ENCODE peak calls at places on chromosomes 1 and 21, in ten cellular contexts. G is aorta; Z is A549; U is Panc1; L is lung; Y is IMR-90; V is CD4-positive, CD25-positive, alpha-beta regulatory T cell; C is heart left ventricle; H is PC-3; E is right lobe of liver. P is an unnamed sample. For H3K4me1, the result is how much of the 10 kb centered on the place peaks cover.

GRCh38 chr1:230849451-230850194 is 18.7 kb downstream of the C1orf198 start:
- ATAC-seq in U (peak), V (no peak), E (peak), C (peak), H (peak), Y (peak), L (peak), Z (peak), G (peak), P (peak)

GRCh38 chr1:23718482-23718881 is 24.8 kb upstream of the ELOA start:
- ATAC-seq in E (no peak), U (peak), Z (peak), C (peak), H (peak), G (no peak), L (no peak), Y (peak), V (no peak), P (no peak)

GRCh38 chr1:980602-981395 is 1.1 kb downstream of the PERM1 start:
- ATAC-seq in E (peak), H (no peak), G (no peak), Z (no peak), L (no peak), Y (no peak), V (no peak), C (peak), U (no peak), P (no peak)

GRCh38 chr1:197800379-197801110 is 25.3 kb upstream of the DENND1B start:
- ATAC-seq in Y (no peak), G (no peak), E (no peak), L (no peak), V (no peak), Z (no peak), H (no peak), C (no peak), U (no peak), P (no peak)

GRCh38 chr1:234562336-234562735 is 47.6 kb downstream of the IRF2BP2 start:
- ATAC-seq in V (no peak), U (no peak), E (peak), H (no peak), L (no peak), G (no peak), Y (no peak), C (peak), Z (no peak), P (no peak)

GRCh38 chr1:165668184-165668583 is 30.2 kb downstream of the ALDH9A1 start:
- ATAC-seq in L (no peak), G (no peak), V (no peak), Z (no peak), C (no peak), Y (no peak), E (no peak), U (no peak), H (no peak), P (no peak)

GRCh38 chr1:9606948-9607347 is 18.2 kb downstream of the TMEM201 start:
- ATAC-seq in E (no peak), L (no peak), Z (no peak), G (no peak), U (no peak), Y (no peak), V (no peak), H (no peak), C (peak), P (no peak)

GRCh38 chr1:33860671-33861070 is 3.2 kb upstream of the HMGB4 start:
- ATAC-seq in U (no peak), Z (no peak), C (no peak), G (no peak), L (no peak), V (no peak), Y (no peak), H (no peak), E (no peak), P (no peak)

GRCh38 chr1:10209590-10209904 is 823 bp upstream of the KIF1B start:
- ATAC-seq in G (no peak), Y (no peak), C (no peak), Z (peak), V (no peak), E (no peak), L (no peak), U (peak), H (no peak), P (no peak)

GRCh38 chr1:59814180-59814900 is 409 bp upstream of the HOOK1 start:
- ATAC-seq in Y (no peak), V (peak), L (peak), U (peak), C (peak), H (peak), G (peak), Z (peak), E (peak), P (peak)

GRCh38 chr1:89276690-89277089 is 4.0 kb upstream of the GBP5 start:
- ATAC-seq in C (no peak), Y (no peak), H (peak), U (no peak), V (no peak), L (no peak), Z (peak), E (peak), G (no peak), P (no peak)

GRCh38 chr1:206709772-206710456 is 25.2 kb downstream of the MAPKAPK2 start:
- ATAC-seq in E (no peak), Z (peak), U (no peak), H (peak), V (no peak), Y (no peak), G (no peak), C (no peak), L (no peak), P (no peak)

GRCh38 chr1:115302390-115302961 is 35.6 kb downstream of the NGF start:
- ATAC-seq in H (peak), E (no peak), Y (peak), U (no peak), C (peak), V (no peak), L (peak), G (no peak), Z (no peak), P (peak)

GRCh38 chr1:7931446-7931812 is 9.2 kb downstream of the TNFRSF9 start:
- ATAC-seq in U (no peak), C (no peak), L (no peak), G (no peak), E (no peak), Z (no peak), H (no peak), Y (no peak), V (peak), P (no peak)

GRCh38 chr1:76351655-76352054 is 277.1 kb downstream of the ST6GALNAC3 start:
- ATAC-seq in U (no peak), E (no peak), C (no peak), G (no peak), H (no peak), Y (no peak), V (no peak), Z (no peak), L (no peak), P (no peak)

GRCh38 chr1:245645406-245645805 is 490.6 kb downstream of the KIF26B start:
- ATAC-seq in C (no peak), H (no peak), U (no peak), Z (no peak), G (no peak), L (no peak), E (no peak), V (no peak), Y (no peak), P (no peak)

GRCh38 chr1:116538527-116538926 is 32.3 kb downstream of the CD58 start:
- ATAC-seq in Z (peak), C (no peak), U (no peak), G (no peak), H (peak), Y (no peak), V (peak), L (no peak), E (peak), P (no peak)

GRCh38 chr1:86753700-86754099 is 49.3 kb downstream of the SH3GLB1 start:
- ATAC-seq in Z (peak), E (peak), L (no peak), V (peak), Y (no peak), C (no peak), H (peak), G (no peak), U (peak), P (no peak)

GRCh38 chr1:200343874-200344273 is 66.0 kb downstream of the ZNF281 start:
- ATAC-seq in Z (no peak), L (no peak), C (no peak), U (no peak), H (no peak), E (no peak), G (no peak), Y (no peak), V (peak), P (no peak)

GRCh38 chr1:89800718-89801117 is 20.1 kb upstream of the LRRC8D start:
- ATAC-seq in G (no peak), Z (no peak), L (no peak), H (no peak), C (no peak), Y (no peak), U (no peak), E (no peak), V (no peak), P (no peak)

GRCh38 chr1:155970531-155971167 is 7.7 kb downstream of the ARHGEF2 start:
- ATAC-seq in L (peak), H (peak), Z (peak), U (peak), E (peak), V (peak), Y (peak), G (peak), C (peak), P (peak)

GRCh38 chr1:155969377-155969791 is 9.0 kb downstream of the ARHGEF2 start:
- ATAC-seq in V (no peak), Z (peak), C (no peak), G (no peak), U (peak), E (no peak), L (no peak), H (no peak), Y (no peak), P (no peak)

GRCh38 chr1:155973723-155974122 is 4.6 kb downstream of the ARHGEF2 start:
- ATAC-seq in E (no peak), C (no peak), Z (no peak), L (no peak), G (no peak), U (no peak), V (no peak), H (no peak), Y (no peak), P (no peak)

GRCh38 chr1:155974208-155975165 is 3.9 kb downstream of the ARHGEF2 start:
- ATAC-seq in G (no peak), V (no peak), C (no peak), H (no peak), Z (no peak), U (no peak), E (no peak), Y (no peak), L (no peak), P (no peak)

DNA sequence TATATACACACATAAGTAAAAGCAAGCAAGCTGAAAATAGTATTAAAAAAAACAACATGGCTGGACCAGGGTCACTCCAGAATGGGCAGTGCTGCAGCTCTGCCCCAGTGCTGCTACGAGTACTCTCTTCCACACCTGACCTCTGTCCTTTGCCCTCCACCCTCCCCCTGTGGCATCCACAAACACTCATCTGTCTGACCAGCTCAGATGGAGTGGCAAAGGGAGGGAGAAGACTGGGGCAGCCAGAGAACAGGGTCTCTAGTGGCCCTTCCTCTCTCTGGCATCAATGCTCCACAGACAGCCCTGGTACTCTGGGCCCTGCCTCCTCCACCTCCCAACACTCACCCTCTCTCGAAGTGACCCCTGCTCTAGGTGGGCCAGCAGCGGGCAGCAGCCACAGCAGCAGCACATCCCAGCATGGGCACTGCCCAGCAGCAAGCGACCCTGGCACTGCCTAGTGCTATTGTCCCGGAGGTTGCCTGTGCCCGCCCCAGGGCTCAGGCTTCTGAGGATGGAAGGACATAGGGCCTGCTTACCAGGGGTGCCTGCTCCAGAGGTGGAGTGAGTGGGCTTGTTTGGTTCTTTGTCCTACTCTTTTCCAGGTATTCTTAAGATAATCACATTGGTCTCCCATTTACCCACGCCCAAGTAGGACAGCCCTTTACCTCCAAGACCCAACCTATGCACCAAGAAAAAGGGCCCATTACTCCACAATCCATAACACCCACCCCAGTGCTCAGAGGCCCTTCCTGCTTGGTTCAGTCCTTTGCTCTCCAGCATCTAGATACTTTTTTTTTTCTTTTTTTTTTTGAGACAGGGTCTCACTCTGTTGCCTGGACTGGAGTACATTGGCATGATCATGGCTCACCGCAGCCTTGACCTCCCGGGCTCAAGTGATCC is 6.2 kb downstream of the ARHGEF2 start:
- ATAC-seq in Z (no peak), Y (no peak), H (no peak), C (no peak), U (no peak), G (no peak), V (no peak), E (peak), L (no peak), P (no peak)
- H3K4me1 ChIP-seq in Z (half or more), Y (half or more), H (under half), C (half or more), U (half or more), G (under half), V (half or more), E (under half), L (half or more), P (under half)

GRCh38 chr21:46093668-46094400 is 4.1 kb upstream of the COL6A2 start:
- ATAC-seq in Z (no peak), L (no peak), C (no peak), V (no peak), H (no peak), E (no peak), G (no peak), U (no peak), Y (no peak), P (no peak)

GRCh38 chr21:46092811-46093667 is 4.9 kb upstream of the COL6A2 start:
- ATAC-seq in E (no peak), Z (no peak), V (no peak), U (no peak), C (no peak), G (peak), H (no peak), L (peak), Y (no peak), P (peak)

GRCh38 chr21:46095814-46096595 is 1.9 kb upstream of the COL6A2 start:
- ATAC-seq in Z (no peak), U (no peak), Y (no peak), H (no peak), G (no peak), V (no peak), E (no peak), L (no peak), C (no peak), P (no peak)

GRCh38 chr21:46095106-46095719 is 2.7 kb upstream of the COL6A2 start:
- ATAC-seq in C (no peak), G (no peak), Y (no peak), H (no peak), L (no peak), U (no peak), V (no peak), Z (no peak), E (no peak), P (no peak)

DNA sequence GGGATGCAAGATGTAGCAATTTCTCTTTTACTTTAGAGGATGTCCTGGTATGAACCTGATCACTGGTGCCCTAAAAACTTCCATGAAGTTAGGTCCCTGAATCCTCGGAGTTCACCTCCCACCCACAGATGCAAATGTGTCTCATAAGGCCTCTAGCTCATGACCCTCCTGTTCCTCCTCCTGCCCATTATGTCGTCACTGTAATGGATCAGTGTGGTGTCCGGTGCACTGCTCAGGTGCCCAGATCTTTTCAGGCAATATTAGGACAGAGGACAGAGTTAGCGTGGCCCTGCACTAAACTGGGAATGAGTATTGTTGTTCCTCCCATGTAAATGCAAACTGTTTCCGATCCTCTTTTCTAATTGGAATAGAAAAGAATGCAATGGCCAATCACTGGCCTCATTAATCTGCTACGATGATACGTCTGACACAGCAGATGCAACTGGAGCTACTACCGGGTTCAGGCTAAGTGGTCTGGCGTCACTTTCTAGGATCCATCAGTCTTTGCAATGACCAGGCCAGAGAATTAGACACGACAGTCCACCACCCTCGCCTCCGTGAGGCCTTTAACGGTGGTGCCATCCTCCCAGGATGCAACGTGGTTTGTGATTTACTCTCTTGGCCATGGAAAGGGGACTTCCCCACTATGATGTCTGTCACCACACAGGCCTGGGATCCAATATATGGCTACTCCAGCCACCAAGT is 3.4 kb upstream of the COL6A2 start:
- ATAC-seq in L (no peak), U (no peak), Y (no peak), E (no peak), Z (no peak), H (no peak), V (no peak), G (no peak), C (no peak), P (no peak)
- H3K27ac ChIP-seq in L (no peak), U (no peak), Y (no peak), E (no peak), Z (no peak), H (no peak), V (no peak), G (no peak), C (no peak), P (peak)

DNA sequence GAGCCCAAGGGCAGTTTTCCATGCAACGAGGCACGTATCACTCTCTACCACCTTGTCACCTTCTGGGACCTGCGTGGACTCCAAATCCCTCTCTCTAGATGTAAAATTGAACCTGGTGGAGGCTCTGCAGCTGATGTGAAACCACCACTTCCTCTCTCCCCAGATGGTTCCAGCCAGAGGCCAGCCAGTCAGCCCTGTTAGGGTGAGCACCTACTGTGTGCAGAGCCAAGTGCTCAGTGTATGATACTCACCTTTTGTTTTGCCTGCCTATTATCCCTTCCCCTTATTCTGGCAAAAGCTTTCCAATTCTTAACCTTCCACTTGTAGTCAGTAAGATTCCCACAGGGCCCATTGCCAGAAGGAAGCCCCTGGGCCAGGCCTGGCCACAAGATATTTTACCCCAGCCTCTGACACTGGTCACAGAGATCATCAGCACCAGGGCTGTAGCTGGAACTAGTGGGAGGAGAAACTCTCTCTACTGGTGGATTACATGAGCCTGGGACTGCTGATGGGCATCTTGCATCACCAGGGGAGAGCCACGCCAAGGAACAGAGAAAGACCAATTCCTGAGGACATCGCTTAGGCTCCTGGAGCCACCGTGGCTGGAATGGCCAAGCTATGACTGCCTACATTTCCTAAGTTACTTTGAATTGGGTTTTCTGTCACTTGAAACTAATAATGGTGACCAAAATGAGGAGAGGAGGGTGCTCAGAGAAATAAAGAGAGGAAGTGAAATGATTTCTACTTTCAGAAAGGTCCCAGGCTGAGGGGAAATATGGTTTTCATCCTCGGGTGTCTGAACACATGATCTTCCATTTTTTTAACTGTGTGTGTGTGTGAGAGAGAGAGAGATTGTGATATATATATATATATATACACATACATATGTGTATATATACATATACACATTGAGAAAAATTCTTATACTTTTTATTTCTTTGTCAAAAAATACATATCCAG is 26.6 kb upstream of the RD3 start:
- ATAC-seq in U (no peak), V (no peak), L (no peak), G (no peak), E (peak), Y (no peak), C (no peak), H (no peak), Z (no peak), P (no peak)
- H3K4me1 ChIP-seq in U (under half), V (under half), L (under half), G (under half), E (under half), Y (under half), C (under half), H (under half), Z (under half), P (under half)

GRCh38 chr1:226678701-226679100 is 60.4 kb downstream of the ITPKB start:
- ATAC-seq in Y (no peak), U (no peak), L (no peak), H (no peak), G (no peak), C (no peak), E (no peak), V (no peak), Z (no peak), P (no peak)
- H3K27ac ChIP-seq in Y (no peak), U (no peak), L (peak), H (no peak), G (peak), C (peak), E (peak), V (peak), Z (no peak), P (peak)

P was measured in gastroesophageal sphincter.